ENCODE peak calls at places on chromosomes 4 and X, in ten cellular contexts. Z is astrocyte of the cerebellum, N is upper lobe of right lung, T is cardiac fibroblast, H is HepG2, U is coronary artery, E is epithelial cell of proximal tubule, R is stomach, D is left ventricle myocardium inferior, V is choroid plexus epithelial cell. Q is an unnamed sample.

GRCh38 chr4:174423257-174423944 is 98.9 kb downstream of the HPGD start:
- DNase-seq in Z (peak), N (no peak), T (peak), H (no peak), U (no peak), E (peak), R (peak), D (no peak), V (peak), Q (no peak)

GRCh38 chr4:180641495-180641894 is 1601.7 kb upstream of the TENM3 start:
- DNase-seq in Z (no peak), N (no peak), T (no peak), H (no peak), U (no peak), E (no peak), R (no peak), D (no peak), V (no peak), Q (no peak)

GRCh38 chrX:30900227-30900626 is 11.2 kb upstream of the TAB3 start:
- DNase-seq in Z (no peak), N (no peak), T (no peak), H (no peak), U (no peak), E (no peak), R (no peak), D (no peak), V (no peak), Q (no peak)

GRCh38 chrX:31555506-31555905 is 483.7 kb upstream of the FTHL17 start:
- DNase-seq in Z (no peak), N (no peak), T (peak), H (no peak), U (no peak), E (no peak), R (no peak), D (no peak), V (no peak), Q (no peak)

GRCh38 chrX:2299871-2300270 is 200.9 kb downstream of the DHRSX start:
- DNase-seq in Z (no peak), N (no peak), T (no peak), H (no peak), U (no peak), E (no peak), R (no peak), D (no peak), V (no peak), Q (no peak)

GRCh38 chr4:185774815-185775684 is 36.9 kb downstream of the SORBS2 start:
- DNase-seq in Z (peak), N (peak), T (peak), H (no peak), U (peak), E (peak), R (peak), D (no peak), V (peak), Q (no peak)

GRCh38 chr4:107834241-107834856 is 9.6 kb downstream of the SGMS2 start:
- DNase-seq in Z (no peak), N (no peak), T (peak), H (no peak), U (no peak), E (no peak), R (no peak), D (no peak), V (no peak), Q (no peak)

GRCh38 chr4:184282895-184283654 is 65.4 kb upstream of the ENPP6 start:
- DNase-seq in Z (no peak), N (no peak), T (no peak), H (no peak), U (no peak), E (no peak), R (no peak), D (no peak), V (no peak), Q (peak)

GRCh38 chr4:41750624-41751324 is 2.2 kb upstream of the PHOX2B start:
- DNase-seq in Z (no peak), N (no peak), T (no peak), H (no peak), U (no peak), E (no peak), R (no peak), D (no peak), V (no peak), Q (no peak)
- H3K4me3 ChIP-seq in Z (no peak), N (no peak), T (no peak), H (no peak), U (no peak), E (no peak), R (no peak), D (no peak), V (no peak), Q (no peak)

GRCh38 chrX:53714580-53715335 is 28.2 kb upstream of the HUWE1 start:
- DNase-seq in Z (peak), N (peak), T (peak), H (no peak), U (no peak), E (no peak), R (peak), D (no peak), V (peak), Q (peak)
- TF ChIP-seq CTCF in Z (no peak), N (no peak), T (no peak), H (no peak), U (no peak), E (no peak), R (no peak), D (no peak), V (peak), Q (peak)

GRCh38 chr4:146335763-146336412 is 121.5 kb downstream of the REELD1 start:
- DNase-seq in Z (no peak), N (no peak), T (peak), H (peak), U (no peak), E (no peak), R (no peak), D (no peak), V (peak), Q (no peak)
- H3K4me3 ChIP-seq in Z (no peak), N (no peak), T (no peak), H (no peak), U (no peak), E (no peak), R (no peak), D (no peak), V (no peak), Q (no peak)

GRCh38 chr4:36414248-36414647 is 132.8 kb downstream of the DTHD1 start:
- DNase-seq in Z (no peak), N (no peak), T (peak), H (no peak), U (no peak), E (no peak), R (no peak), D (no peak), V (no peak), Q (no peak)
- TF ChIP-seq CTCF in Z (peak), N (peak), T (no peak), H (peak), U (no peak), E (peak), R (no peak), D (no peak), V (no peak), Q (peak)

DNA sequence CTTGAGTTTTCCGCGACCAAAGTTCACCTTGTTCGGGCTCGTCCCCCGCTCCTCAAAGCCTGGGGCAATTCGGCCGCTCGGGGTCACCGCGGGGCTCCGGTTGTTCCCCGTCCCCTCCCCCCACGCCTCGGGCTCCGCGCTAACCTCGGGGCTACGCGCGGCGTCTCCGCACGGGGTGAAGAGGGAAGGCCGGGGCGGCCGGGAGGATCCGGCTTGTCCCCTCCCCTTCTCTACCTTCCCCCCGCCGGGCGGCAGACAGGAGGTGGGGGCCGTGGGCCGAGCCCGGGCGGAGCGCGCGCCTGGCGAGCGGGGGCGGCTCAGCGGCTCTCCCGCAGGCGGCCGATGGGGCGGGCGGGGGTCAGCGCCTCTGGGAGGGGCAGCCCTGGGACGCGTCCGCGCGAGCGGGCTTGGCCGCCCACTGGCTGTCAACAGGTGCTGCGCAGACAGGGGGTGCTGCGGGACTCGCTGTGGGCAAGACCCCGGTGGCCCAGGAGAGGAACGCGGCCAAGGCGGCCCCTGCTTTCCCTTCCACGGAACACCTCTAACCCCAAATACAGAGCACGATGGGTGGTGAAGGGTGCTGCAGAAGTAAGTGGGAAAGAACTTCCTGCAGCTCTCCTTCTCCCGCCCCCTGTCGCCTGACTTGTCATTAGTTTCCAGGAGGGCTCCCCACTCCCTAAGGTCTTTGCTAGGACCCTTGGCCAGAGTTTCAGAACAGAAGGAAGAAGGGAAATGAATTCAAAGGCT is at the start of gene PDGFC:
- DNase-seq in Z (no peak), N (peak), T (peak), H (peak), U (peak), E (no peak), R (peak), D (peak), V (peak), Q (no peak)
- H3K4me3 ChIP-seq in Z (peak), N (peak), T (peak), H (peak), U (peak), E (peak), R (peak), D (peak), V (peak), Q (no peak)

DNA sequence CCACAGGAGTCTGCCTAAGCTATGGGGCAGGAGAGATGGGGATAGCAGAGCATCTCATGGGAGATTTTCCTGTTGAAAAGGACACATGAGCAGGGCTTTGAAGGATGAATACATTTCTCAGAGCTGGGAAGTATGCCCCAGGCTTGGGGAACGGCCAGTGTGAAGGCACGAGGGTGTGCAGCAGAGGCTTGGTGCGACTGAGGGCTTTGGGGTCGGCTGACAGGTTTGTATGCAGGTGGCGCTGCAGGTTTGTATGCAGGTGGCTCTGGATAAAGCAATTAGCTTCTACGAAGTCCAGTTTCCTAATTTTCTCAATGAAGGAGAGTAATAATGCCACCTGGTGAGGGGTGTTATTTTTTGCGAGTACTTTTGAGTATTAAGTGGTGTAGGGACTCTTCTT is 6.8 kb upstream of the KIAA0232 start:
- DNase-seq in Z (no peak), N (no peak), T (no peak), H (no peak), U (no peak), E (no peak), R (no peak), D (no peak), V (no peak), Q (no peak)
- TF ChIP-seq CTCF in Z (no peak), N (no peak), T (no peak), H (no peak), U (no peak), E (no peak), R (no peak), D (no peak), V (no peak), Q (no peak)

GRCh38 chr4:94548571-94548970 is 96.8 kb downstream of the PDLIM5 start:
- DNase-seq in Z (peak), N (no peak), T (peak), H (peak), U (no peak), E (peak), R (no peak), D (no peak), V (peak), Q (no peak)
- H3K4me3 ChIP-seq in Z (no peak), N (no peak), T (no peak), H (no peak), U (peak), E (no peak), R (no peak), D (no peak), V (no peak), Q (no peak)

GRCh38 chrX:71183341-71183740 is 38.7 kb downstream of the NLGN3 start:
- DNase-seq in Z (no peak), N (no peak), T (no peak), H (peak), U (no peak), E (no peak), R (no peak), D (no peak), V (peak), Q (no peak)
- TF ChIP-seq CTCF in Z (no peak), N (no peak), T (no peak), H (no peak), U (no peak), E (no peak), R (no peak), D (no peak), V (no peak), Q (no peak)

GRCh38 chrX:47618923-47619485 is 653 bp downstream of the SYN1 start:
- DNase-seq in Z (no peak), N (no peak), T (no peak), H (no peak), U (no peak), E (no peak), R (no peak), D (no peak), V (no peak), Q (no peak)
- H3K4me3 ChIP-seq in Z (peak), N (peak), T (peak), H (no peak), U (peak), E (peak), R (peak), D (peak), V (no peak), Q (no peak)

Q was measured in GM12864.